ENCODE peak calls at places on chromosomes 16 and 17, in four cellular contexts. T is Caco-2, C is GM23248, I is upper lobe of right lung. S is an unnamed sample. For H3K36me3, the result is how much of the 10 kb centered on the place peaks cover.

GRCh38 chr17:57559226-57559625 is 185.9 kb downstream of the CCDC182 start:
- DNase-seq in T (no peak), C (no peak), I (no peak), S (no peak)

GRCh38 chr17:21376835-21377690 is 906 bp downstream of the KCNJ12 start:
- DNase-seq in T (no peak), C (peak), I (no peak), S (no peak)

GRCh38 chr16:674968-675883 is at the start of gene RHBDL1:
- DNase-seq in T (no peak), C (peak), I (no peak), S (no peak)

GRCh38 chr16:85781156-85781555 is 18.2 kb downstream of the EMC8 start:
- DNase-seq in T (no peak), C (no peak), I (no peak), S (no peak)

GRCh38 chr16:9820481-9821246 is 361.6 kb downstream of the GRIN2A start:
- DNase-seq in T (no peak), C (no peak), I (no peak), S (no peak)

GRCh38 chr16:57606847-57607501 is 21.5 kb upstream of the ADGRG1 start:
- DNase-seq in T (peak), C (no peak), I (no peak), S (no peak)

GRCh38 chr17:5881849-5882248 is 188.3 kb upstream of the WSCD1 start:
- DNase-seq in T (no peak), C (no peak), I (no peak), S (no peak)

GRCh38 chr16:50335198-50335958 is 33.4 kb downstream of the BRD7 start:
- DNase-seq in T (no peak), C (peak), I (no peak), S (no peak)

GRCh38 chr16:48354877-48355585 is 30.2 kb downstream of the SIAH1 start:
- DNase-seq in T (no peak), C (no peak), I (no peak), S (no peak)

GRCh38 chr16:48356633-48357376 is 28.4 kb downstream of the SIAH1 start:
- DNase-seq in T (no peak), C (no peak), I (no peak), S (no peak)

GRCh38 chr16:48350716-48351115 is 34.5 kb downstream of the SIAH1 start:
- DNase-seq in T (no peak), C (peak), I (no peak), S (no peak)

GRCh38 chr16:48352648-48353347 is 32.4 kb downstream of the SIAH1 start:
- DNase-seq in T (no peak), C (no peak), I (no peak), S (no peak)

DNA sequence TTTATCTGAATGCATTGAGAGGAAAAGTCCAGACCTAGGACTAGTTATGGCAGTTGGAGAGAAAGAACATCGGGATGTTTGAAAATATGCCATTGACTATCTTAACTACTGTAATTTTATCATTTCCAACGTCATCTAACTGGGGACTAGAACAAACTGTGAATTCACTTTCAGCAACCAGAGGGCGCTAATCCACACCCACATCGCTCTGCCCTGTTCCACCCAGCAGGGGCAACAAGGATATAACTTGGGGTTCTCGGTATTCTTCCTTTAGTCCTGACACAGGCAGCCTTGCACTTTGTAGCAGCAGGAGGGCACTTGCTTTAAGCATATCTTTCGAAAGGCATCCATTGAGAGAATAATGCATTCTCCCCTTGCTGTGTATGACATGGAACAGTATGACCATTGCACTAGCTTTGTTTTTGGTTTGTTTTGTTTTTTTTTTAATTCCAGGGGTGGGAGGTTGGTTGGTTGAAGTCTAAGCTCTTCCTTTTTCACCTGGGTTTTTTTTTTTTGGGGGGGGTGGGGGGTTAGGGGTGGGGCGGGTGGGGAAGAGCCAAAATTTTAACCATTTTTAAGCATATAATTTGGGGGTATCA is 31.5 kb downstream of the SIAH1 start:
- DNase-seq in T (peak), C (peak), I (no peak), S (peak)
- H3K36me3 ChIP-seq in T (under half), C (under half), I (half or more), S (under half)

DNA sequence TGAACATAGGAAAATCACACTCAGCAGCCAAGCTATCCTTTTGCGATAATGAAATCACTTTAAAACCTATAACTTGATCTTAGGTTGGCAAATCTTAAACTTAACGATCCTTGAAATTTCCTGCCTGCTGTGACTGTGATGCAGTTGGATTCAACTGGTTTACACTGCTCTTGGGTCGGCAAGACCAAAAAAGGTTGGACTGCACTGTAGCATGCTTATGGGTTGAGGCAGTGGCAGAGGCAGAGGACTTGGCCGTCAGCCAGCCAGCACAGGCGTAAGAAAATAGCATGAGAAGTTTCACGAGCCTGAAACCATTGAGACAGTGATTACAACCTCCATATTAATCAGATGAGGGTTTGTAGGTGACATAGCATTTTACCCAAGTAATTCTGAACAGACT is 21.4 kb downstream of the WSB1 start:
- DNase-seq in T (no peak), C (peak), I (peak), S (no peak)
- H3K36me3 ChIP-seq in T (under half), C (half or more), I (half or more), S (half or more)

DNA sequence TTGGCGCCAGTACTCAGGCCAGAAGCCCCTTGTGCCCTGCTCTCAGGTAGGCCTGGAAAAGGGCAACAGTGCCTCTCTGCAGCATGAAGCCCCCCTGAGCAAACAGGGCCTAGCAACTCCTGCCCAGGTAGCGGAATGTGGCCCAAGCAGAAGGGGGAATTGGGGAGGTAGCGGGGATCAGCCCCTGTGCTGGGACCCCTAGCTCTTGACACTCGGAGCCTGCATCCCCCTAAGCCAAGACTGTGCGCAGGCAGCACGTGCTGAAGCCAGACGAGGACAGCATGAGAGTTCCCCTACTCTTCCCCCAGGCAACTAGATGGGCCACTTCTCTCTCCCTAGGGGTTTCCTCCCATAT is 823 bp upstream of the CD2BP2 start:
- DNase-seq in T (no peak), C (peak), I (no peak), S (no peak)
- H3K36me3 ChIP-seq in T (under half), C (under half), I (half or more), S (under half)

GRCh38 chr17:45364531-45365390 is 47.9 kb upstream of the MAP3K14 start:
- DNase-seq in T (no peak), C (peak), I (peak), S (no peak)
- H3K36me3 ChIP-seq in T (under half), C (under half), I (under half), S (under half)

GRCh38 chr17:27526603-27527002 is 70.4 kb downstream of the KSR1 start:
- DNase-seq in T (no peak), C (peak), I (peak), S (no peak)

GRCh38 chr17:27525316-27525715 is 69.1 kb downstream of the KSR1 start:
- DNase-seq in T (no peak), C (no peak), I (no peak), S (no peak)

GRCh38 chr17:27525836-27526235 is 69.6 kb downstream of the KSR1 start:
- DNase-seq in T (no peak), C (no peak), I (no peak), S (no peak)

GRCh38 chr17:27523712-27524111 is 67.5 kb downstream of the KSR1 start:
- DNase-seq in T (no peak), C (no peak), I (no peak), S (no peak)

GRCh38 chr17:27524594-27524993 is 68.3 kb downstream of the KSR1 start:
- DNase-seq in T (no peak), C (no peak), I (no peak), S (no peak)
- H3K36me3 ChIP-seq in T (under half), C (under half), I (under half), S (under half)

GRCh38 chr16:89119161-89119621 is 25.5 kb downstream of the ACSF3 start:
- DNase-seq in T (no peak), C (no peak), I (no peak), S (no peak)
- H3K36me3 ChIP-seq in T (under half), C (under half), I (under half), S (under half)

S was measured in HAP-1.